ENCODE peak calls at places on chromosomes 1 and 21, in four cellular contexts. R, E, W and J are unnamed samples.

GRCh38 chr1:230286890-230287269 is 139.3 kb downstream of the PGBD5 start:
- DNase-seq in E (no peak), W (no peak), R (no peak), J (no peak)

GRCh38 chr1:159428536-159428935 is 3.5 kb upstream of the OR10J4 start:
- DNase-seq in R (no peak), E (no peak), W (no peak), J (no peak)

GRCh38 chr1:30809514-30810263 is 52.1 kb upstream of the LAPTM5 start:
- DNase-seq in W (no peak), R (peak; percentile 81), E (no peak), J (no peak)

GRCh38 chr1:224489585-224490365 is 55.2 kb upstream of the WDR26 start:
- DNase-seq in E (no peak), R (no peak), W (no peak), J (no peak)

GRCh38 chr1:197683895-197684553 is 91.3 kb downstream of the DENND1B start:
- DNase-seq in R (no peak), W (no peak), E (no peak), J (peak; percentile 21)

GRCh38 chr1:5830771-5831599 is 161.2 kb downstream of the NPHP4 start:
- DNase-seq in R (peak; percentile 73), W (no peak), E (peak; percentile 93), J (peak; percentile 56)

GRCh38 chr1:168235937-168236336 is 10.1 kb downstream of the SFT2D2 start:
- DNase-seq in W (peak; percentile 35), R (no peak), E (no peak), J (no peak)

GRCh38 chr1:20693623-20694022 is 24.2 kb downstream of the KIF17 start:
- DNase-seq in W (no peak), R (no peak), E (no peak), J (no peak)

GRCh38 chr21:25296239-25296638 is 311.0 kb downstream of the MRPL39 start:
- DNase-seq in R (no peak), E (no peak), W (no peak), J (no peak)

GRCh38 chr1:93313026-93313425 is 32.7 kb upstream of the DR1 start:
- DNase-seq in R (no peak), W (no peak), E (no peak), J (no peak)

GRCh38 chr21:21921410-21922232 is 923.4 kb downstream of the NCAM2 start:
- DNase-seq in R (peak; percentile 13), E (no peak), W (no peak), J (peak; percentile 18)

GRCh38 chr1:71014110-71014509 is 33.5 kb downstream of the PTGER3 start:
- DNase-seq in R (no peak), E (no peak), W (no peak), J (no peak)

GRCh38 chr1:230823421-230823820 is 44.9 kb downstream of the C1orf198 start:
- DNase-seq in W (no peak), E (no peak), R (no peak), J (no peak)

GRCh38 chr1:222065234-222065633 is 323.3 kb upstream of the DUSP10 start:
- DNase-seq in W (no peak), R (no peak), E (no peak), J (no peak)

GRCh38 chr1:9825101-9826074 is 1.6 kb upstream of the CLSTN1 start:
- DNase-seq in E (peak; percentile 58), R (peak; percentile 47), W (peak; percentile 46), J (peak; percentile 45)

GRCh38 chr1:6082430-6082971 is 36.8 kb downstream of the KCNAB2 start:
- DNase-seq in W (peak; percentile 44), E (no peak), R (peak; percentile 61), J (peak; percentile 39)

GRCh38 chr1:218431476-218431875 is 86.3 kb downstream of the TGFB2 start:
- DNase-seq in W (no peak), R (no peak), E (no peak), J (no peak)

GRCh38 chr1:234154320-234155251 is 218.7 kb upstream of the COA6 start:
- DNase-seq in E (peak; percentile 20), R (peak; percentile 68), W (peak; percentile 68), J (peak; percentile 73)

GRCh38 chr1:165887877-165888551 is 60.6 kb downstream of the UCK2 start:
- DNase-seq in W (no peak), E (no peak), R (no peak), J (no peak)

GRCh38 chr1:26754086-26754874 is 33.5 kb upstream of the PIGV start:
- DNase-seq in W (no peak), E (no peak), R (no peak), J (no peak)

GRCh38 chr1:74222701-74223100 is 12.5 kb upstream of the TNNI3K start:
- DNase-seq in E (no peak), R (no peak), W (no peak), J (no peak)

GRCh38 chr1:202005958-202006357 is 4.4 kb upstream of the ELF3 start:
- DNase-seq in R (peak; percentile 65), W (peak; percentile 54), E (no peak), J (no peak)

GRCh38 chr1:17581389-17582123 is 42.1 kb downstream of the ARHGEF10L start:
- DNase-seq in R (no peak), W (peak; percentile 95), E (no peak), J (no peak)

GRCh38 chr1:27488523-27489138 is 1.3 kb downstream of the WASF2 start:
- DNase-seq in R (no peak), E (peak; percentile 0), W (no peak), J (no peak)

GRCh38 chr1:160916666-160917065 is 31.7 kb upstream of the ITLN1 start:
- DNase-seq in E (no peak), W (no peak), R (no peak), J (no peak)

GRCh38 chr21:43809853-43810504 is 20.6 kb downstream of the RRP1 start:
- DNase-seq in E (no peak), W (no peak), R (no peak), J (no peak)

GRCh38 chr1:223886516-223886921 is 40.8 kb upstream of the TP53BP2 start:
- DNase-seq in E (no peak), W (peak; percentile 63), R (no peak), J (no peak)

GRCh38 chr1:67646145-67647035 is 38.6 kb upstream of the GADD45A start:
- DNase-seq in R (peak; percentile 76), E (no peak), W (no peak), J (peak; percentile 52)

GRCh38 chr1:17605582-17606344 is 66.3 kb downstream of the ARHGEF10L start:
- DNase-seq in R (no peak), W (no peak), E (no peak), J (no peak)

DNA sequence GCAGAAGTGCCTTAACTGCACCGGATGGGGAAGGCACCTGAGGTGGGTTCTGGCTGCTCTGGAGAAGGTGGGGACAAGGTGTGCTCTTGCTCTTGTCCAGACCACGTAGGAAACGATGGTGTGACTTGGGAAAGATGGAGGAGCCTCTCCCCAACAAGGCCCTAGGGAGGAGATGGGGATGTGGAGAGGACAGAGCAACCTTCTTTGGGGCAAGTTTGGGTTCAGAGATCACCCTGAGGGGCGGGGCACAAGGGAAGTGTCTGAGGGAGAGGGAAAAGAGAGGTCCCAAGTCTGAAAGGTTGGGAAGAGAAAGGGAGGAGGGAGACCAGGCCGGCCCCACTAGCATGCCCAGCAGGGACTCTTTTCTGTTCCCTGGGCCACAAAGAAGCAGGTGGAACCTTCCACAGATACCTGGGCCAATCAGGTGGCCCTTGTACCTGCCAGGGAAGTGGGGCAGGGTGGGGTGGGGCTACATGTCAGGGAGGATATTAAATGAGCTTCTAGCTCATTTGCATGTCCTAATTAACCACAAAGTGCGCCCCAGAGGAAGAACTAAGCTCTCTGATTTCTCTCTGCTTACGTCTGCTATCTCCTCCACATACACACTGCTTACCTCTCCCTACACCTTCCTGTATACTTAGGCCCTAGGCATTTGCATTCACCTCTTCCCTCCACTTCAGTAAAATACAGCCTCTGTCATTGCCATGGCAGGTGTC is 15.9 kb downstream of the INKA2 start:
- DNase-seq in R (no peak), W (no peak), E (no peak), J (no peak)
- TF ChIP-seq SP1 in R (no peak), W (no peak), E (no peak), J (no peak)

DNA sequence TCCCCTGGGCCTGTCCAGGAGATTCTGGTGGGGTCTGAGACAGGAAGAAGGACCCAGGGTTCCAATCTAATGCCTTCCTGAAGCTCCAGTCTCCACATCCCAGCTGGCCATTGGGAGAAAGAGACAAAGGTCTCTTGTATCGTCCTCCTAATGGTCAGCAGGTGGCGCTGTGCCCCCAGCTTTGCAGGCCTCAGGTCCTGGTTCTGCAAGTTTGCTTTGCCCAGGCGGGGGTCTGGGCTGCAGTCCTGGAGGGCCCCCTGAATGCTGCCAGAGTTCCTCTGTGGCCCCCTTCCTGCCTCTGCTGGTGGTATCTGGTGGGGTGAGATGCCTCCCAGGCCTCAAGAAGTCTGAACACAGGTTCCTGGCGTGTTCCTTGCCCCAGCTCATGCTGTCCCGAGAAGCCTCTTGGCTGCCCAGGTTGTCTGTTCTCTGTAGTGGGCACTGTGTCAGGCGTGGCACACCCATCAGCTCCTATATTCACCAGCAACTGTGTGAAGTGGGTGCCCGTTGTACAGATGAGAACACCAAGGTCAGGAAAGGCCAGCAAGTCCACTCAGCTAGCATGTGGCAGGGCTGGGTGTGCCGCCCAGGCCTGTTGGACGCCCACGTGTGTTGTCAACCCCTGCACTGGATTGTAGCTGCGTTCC is 33.8 kb upstream of the CSF3R start:
- DNase-seq in W (peak; percentile 60), E (peak; percentile 67), R (peak; percentile 90), J (peak; percentile 83)
- TF ChIP-seq ELF4 in W (no peak), E (no peak), R (no peak), J (no peak)

DNA sequence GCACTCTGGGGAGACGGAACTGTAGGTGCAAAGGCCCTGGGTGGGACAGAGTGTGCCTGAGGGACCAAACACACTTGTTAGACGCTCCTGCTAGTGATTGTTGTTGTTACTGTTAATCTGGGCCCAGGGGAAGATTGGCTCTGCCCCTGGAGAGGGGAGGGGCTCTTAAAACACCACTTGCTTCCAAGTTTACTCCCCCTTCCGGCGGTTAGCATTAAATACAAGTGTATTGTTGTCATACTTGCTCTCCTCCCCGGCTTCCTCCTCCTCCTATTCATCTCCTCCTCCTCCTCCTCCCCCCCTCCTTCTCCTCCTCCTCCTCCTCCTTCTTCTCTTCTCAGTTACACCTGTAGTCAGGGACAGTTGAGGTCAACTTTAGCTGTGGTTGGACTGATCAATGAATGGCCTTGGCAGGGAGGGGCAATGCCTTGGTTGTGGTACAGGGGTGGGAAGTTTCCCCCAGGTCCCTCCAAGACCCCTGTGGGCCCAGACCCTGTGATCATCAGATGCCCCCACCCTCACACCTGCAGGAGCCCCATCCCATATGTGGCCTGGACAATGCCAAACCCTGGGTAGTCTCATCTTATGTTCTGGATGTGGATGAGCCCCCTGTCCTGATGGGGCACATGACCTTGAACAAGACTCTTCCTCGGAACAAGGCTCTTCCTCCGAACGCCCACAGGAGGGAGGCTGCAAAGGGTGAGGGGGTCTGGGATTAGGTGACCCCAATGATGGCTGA is 217.3 kb downstream of the PTPRU start:
- DNase-seq in W (peak; percentile 70), E (peak; percentile 38), R (peak; percentile 88), J (peak; percentile 88)
- TF ChIP-seq SP1 in W (no peak), E (no peak), R (no peak), J (no peak)

DNA sequence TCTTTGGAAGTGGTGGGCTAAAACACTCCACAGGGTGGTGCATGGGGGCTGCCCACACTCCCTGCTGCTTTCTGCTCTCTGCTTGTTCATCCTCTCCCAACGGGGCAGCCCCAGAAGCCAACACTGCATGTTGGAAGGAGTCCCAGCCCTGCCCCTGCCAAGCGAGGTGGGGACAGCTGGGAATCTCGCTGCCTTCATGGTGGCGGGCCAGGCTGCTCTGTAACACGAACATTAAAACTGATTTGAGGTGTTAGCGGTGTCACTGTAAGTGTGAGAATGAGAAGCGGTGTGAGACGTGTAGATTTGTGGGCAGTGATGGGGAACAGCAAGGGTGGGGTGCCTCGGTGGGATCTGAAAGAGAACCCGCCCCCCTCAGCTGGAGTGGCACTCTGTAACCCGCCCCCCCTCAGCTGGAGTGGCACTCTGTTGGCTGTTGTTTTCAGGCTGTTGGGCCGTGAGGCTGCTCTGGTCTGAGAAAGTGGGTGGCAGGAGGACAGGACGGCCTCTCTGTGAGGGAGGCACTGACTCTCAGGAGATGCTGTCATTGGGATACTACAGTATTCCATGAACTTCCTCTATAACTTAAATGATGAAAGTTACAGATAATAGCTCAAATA is 80.9 kb downstream of the PCBP3 start:
- DNase-seq in W (no peak), R (no peak), E (no peak), J (no peak)
- TF ChIP-seq ELF4 in W (no peak), R (no peak), E (no peak), J (no peak)